ENCODE peak calls at places on chromosomes 7 and 10, in ten cellular contexts. One of them, this sample, is unnamed.

GRCh38 chr10:114638874-114639625 is 19.0 kb downstream of the ABLIM1 start:
- DNase-seq in amniotic stem cell: peak
- DNase-seq in iris pigment epithelial cell: peak
- DNase-seq in cardiac muscle cell: no peak
- DNase-seq in GM23338: no peak
- DNase-seq in GM19239: no peak
- DNase-seq in skeletal muscle cell: peak
- DNase-seq in NCI-H2029: no peak
- DNase-seq in right lobe of liver: no peak
- DNase-seq in Right ventricle myocardium superior: peak
- DNase-seq in this sample: peak

GRCh38 chr7:64183126-64183742 is 23.8 kb upstream of the ZNF735 start:
- DNase-seq in skeletal muscle cell: no peak
- DNase-seq in amniotic stem cell: no peak
- DNase-seq in Right ventricle myocardium superior: no peak
- DNase-seq in iris pigment epithelial cell: no peak
- DNase-seq in GM23338: peak
- DNase-seq in cardiac muscle cell: no peak
- DNase-seq in NCI-H2029: no peak
- DNase-seq in GM19239: no peak
- DNase-seq in right lobe of liver: no peak
- DNase-seq in this sample: no peak

GRCh38 chr7:140426130-140426529 is 22.3 kb downstream of the RAB19 start:
- DNase-seq in GM19239: no peak
- DNase-seq in right lobe of liver: no peak
- DNase-seq in cardiac muscle cell: no peak
- DNase-seq in amniotic stem cell: no peak
- DNase-seq in NCI-H2029: no peak
- DNase-seq in iris pigment epithelial cell: no peak
- DNase-seq in skeletal muscle cell: no peak
- DNase-seq in Right ventricle myocardium superior: no peak
- DNase-seq in GM23338: no peak
- DNase-seq in this sample: no peak

GRCh38 chr10:100829103-100829870 is 83.5 kb upstream of the SLF2 start:
- DNase-seq in cardiac muscle cell: no peak
- DNase-seq in GM19239: no peak
- DNase-seq in iris pigment epithelial cell: no peak
- DNase-seq in GM23338: peak
- DNase-seq in right lobe of liver: no peak
- DNase-seq in NCI-H2029: no peak
- DNase-seq in amniotic stem cell: no peak
- DNase-seq in Right ventricle myocardium superior: no peak
- DNase-seq in skeletal muscle cell: no peak
- DNase-seq in this sample: no peak

GRCh38 chr7:50696810-50697582 is 85.7 kb downstream of the GRB10 start:
- DNase-seq in amniotic stem cell: no peak
- DNase-seq in NCI-H2029: no peak
- DNase-seq in GM23338: peak
- DNase-seq in iris pigment epithelial cell: peak
- DNase-seq in Right ventricle myocardium superior: no peak
- DNase-seq in skeletal muscle cell: no peak
- DNase-seq in cardiac muscle cell: no peak
- DNase-seq in right lobe of liver: no peak
- DNase-seq in GM19239: no peak
- DNase-seq in this sample: peak

GRCh38 chr7:27611043-27611442 is 51.6 kb downstream of the HIBADH start:
- DNase-seq in cardiac muscle cell: no peak
- DNase-seq in NCI-H2029: peak
- DNase-seq in amniotic stem cell: no peak
- DNase-seq in GM19239: no peak
- DNase-seq in iris pigment epithelial cell: peak
- DNase-seq in Right ventricle myocardium superior: no peak
- DNase-seq in skeletal muscle cell: no peak
- DNase-seq in right lobe of liver: no peak
- DNase-seq in GM23338: no peak
- DNase-seq in this sample: peak

GRCh38 chr10:113305871-113306270 is 247.0 kb upstream of the HABP2 start:
- DNase-seq in right lobe of liver: no peak
- DNase-seq in skeletal muscle cell: peak
- DNase-seq in Right ventricle myocardium superior: no peak
- DNase-seq in amniotic stem cell: no peak
- DNase-seq in NCI-H2029: no peak
- DNase-seq in iris pigment epithelial cell: peak
- DNase-seq in GM19239: no peak
- DNase-seq in cardiac muscle cell: no peak
- DNase-seq in GM23338: no peak
- DNase-seq in this sample: no peak

GRCh38 chr10:12041766-12042408 is 722 bp downstream of the UPF2 start:
- DNase-seq in iris pigment epithelial cell: peak
- DNase-seq in Right ventricle myocardium superior: no peak
- DNase-seq in right lobe of liver: no peak
- DNase-seq in skeletal muscle cell: no peak
- DNase-seq in amniotic stem cell: no peak
- DNase-seq in cardiac muscle cell: peak
- DNase-seq in NCI-H2029: no peak
- DNase-seq in GM19239: no peak
- DNase-seq in GM23338: peak
- DNase-seq in this sample: peak

GRCh38 chr10:67506083-67506756 is 189.8 kb downstream of the CTNNA3 start:
- DNase-seq in skeletal muscle cell: no peak
- DNase-seq in NCI-H2029: no peak
- DNase-seq in cardiac muscle cell: no peak
- DNase-seq in right lobe of liver: no peak
- DNase-seq in amniotic stem cell: no peak
- DNase-seq in GM19239: no peak
- DNase-seq in iris pigment epithelial cell: no peak
- DNase-seq in GM23338: no peak
- DNase-seq in Right ventricle myocardium superior: no peak
- DNase-seq in this sample: no peak

GRCh38 chr10:25828475-25828874 is 105.6 kb upstream of the MYO3A start:
- DNase-seq in skeletal muscle cell: no peak
- DNase-seq in GM23338: peak
- DNase-seq in right lobe of liver: no peak
- DNase-seq in GM19239: no peak
- DNase-seq in iris pigment epithelial cell: no peak
- DNase-seq in NCI-H2029: no peak
- DNase-seq in cardiac muscle cell: no peak
- DNase-seq in amniotic stem cell: no peak
- DNase-seq in Right ventricle myocardium superior: no peak
- DNase-seq in this sample: no peak

GRCh38 chr10:74514322-74514721 is 312.1 kb upstream of the KAT6B start:
- DNase-seq in Right ventricle myocardium superior: no peak
- DNase-seq in cardiac muscle cell: no peak
- DNase-seq in NCI-H2029: no peak
- DNase-seq in amniotic stem cell: no peak
- DNase-seq in right lobe of liver: no peak
- DNase-seq in GM19239: no peak
- DNase-seq in iris pigment epithelial cell: no peak
- DNase-seq in GM23338: no peak
- DNase-seq in skeletal muscle cell: no peak
- DNase-seq in this sample: no peak

GRCh38 chr7:144830024-144830785 is 5.6 kb downstream of the TPK1 start:
- DNase-seq in GM19239: no peak
- DNase-seq in amniotic stem cell: no peak
- DNase-seq in skeletal muscle cell: no peak
- DNase-seq in iris pigment epithelial cell: no peak
- DNase-seq in GM23338: no peak
- DNase-seq in cardiac muscle cell: no peak
- DNase-seq in Right ventricle myocardium superior: no peak
- DNase-seq in NCI-H2029: no peak
- DNase-seq in right lobe of liver: no peak
- DNase-seq in this sample: peak

GRCh38 chr7:90211391-90212148 is at the start of gene STEAP2:
- DNase-seq in cardiac muscle cell: peak
- DNase-seq in GM19239: peak
- DNase-seq in GM23338: peak
- DNase-seq in amniotic stem cell: peak
- DNase-seq in iris pigment epithelial cell: peak
- DNase-seq in right lobe of liver: peak
- DNase-seq in Right ventricle myocardium superior: peak
- DNase-seq in skeletal muscle cell: peak
- DNase-seq in NCI-H2029: peak
- DNase-seq in this sample: peak

GRCh38 chr7:115910541-115911164 is 119.9 kb downstream of the TFEC start:
- DNase-seq in amniotic stem cell: no peak
- DNase-seq in skeletal muscle cell: no peak
- DNase-seq in right lobe of liver: no peak
- DNase-seq in GM19239: no peak
- DNase-seq in Right ventricle myocardium superior: no peak
- DNase-seq in cardiac muscle cell: peak
- DNase-seq in iris pigment epithelial cell: peak
- DNase-seq in NCI-H2029: no peak
- DNase-seq in GM23338: peak
- DNase-seq in this sample: peak

GRCh38 chr10:50393784-50394183 is 142.5 kb upstream of the ASAH2 start:
- DNase-seq in iris pigment epithelial cell: peak
- DNase-seq in cardiac muscle cell: no peak
- DNase-seq in Right ventricle myocardium superior: no peak
- DNase-seq in GM23338: no peak
- DNase-seq in amniotic stem cell: no peak
- DNase-seq in GM19239: no peak
- DNase-seq in NCI-H2029: no peak
- DNase-seq in right lobe of liver: no peak
- DNase-seq in skeletal muscle cell: no peak
- DNase-seq in this sample: peak

GRCh38 chr7:103866919-103867318 is 122.5 kb downstream of the RELN start:
- DNase-seq in Right ventricle myocardium superior: no peak
- DNase-seq in amniotic stem cell: no peak
- DNase-seq in GM19239: no peak
- DNase-seq in GM23338: no peak
- DNase-seq in skeletal muscle cell: no peak
- DNase-seq in right lobe of liver: no peak
- DNase-seq in NCI-H2029: peak
- DNase-seq in iris pigment epithelial cell: no peak
- DNase-seq in cardiac muscle cell: no peak
- DNase-seq in this sample: no peak

GRCh38 chr7:108167460-108167859 is 37.3 kb upstream of the LAMB4 start:
- DNase-seq in right lobe of liver: no peak
- DNase-seq in cardiac muscle cell: no peak
- DNase-seq in Right ventricle myocardium superior: no peak
- DNase-seq in NCI-H2029: peak
- DNase-seq in amniotic stem cell: no peak
- DNase-seq in iris pigment epithelial cell: peak
- DNase-seq in GM23338: no peak
- DNase-seq in GM19239: no peak
- DNase-seq in skeletal muscle cell: no peak
- DNase-seq in this sample: no peak

GRCh38 chr7:1898628-1899185 is 228.6 kb downstream of the ELFN1 start:
- DNase-seq in GM19239: no peak
- DNase-seq in iris pigment epithelial cell: no peak
- DNase-seq in GM23338: no peak
- DNase-seq in amniotic stem cell: no peak
- DNase-seq in cardiac muscle cell: no peak
- DNase-seq in skeletal muscle cell: no peak
- DNase-seq in NCI-H2029: no peak
- DNase-seq in Right ventricle myocardium superior: peak
- DNase-seq in right lobe of liver: no peak
- DNase-seq in this sample: no peak

GRCh38 chr10:112792487-112793196 is 157.4 kb upstream of the TCF7L2 start:
- DNase-seq in amniotic stem cell: no peak
- DNase-seq in cardiac muscle cell: no peak
- DNase-seq in NCI-H2029: no peak
- DNase-seq in iris pigment epithelial cell: peak
- DNase-seq in Right ventricle myocardium superior: peak
- DNase-seq in right lobe of liver: no peak
- DNase-seq in GM19239: no peak
- DNase-seq in skeletal muscle cell: peak
- DNase-seq in GM23338: no peak
- DNase-seq in this sample: no peak

GRCh38 chr7:96495751-96496216 is 173.9 kb upstream of the SLC25A13 start:
- DNase-seq in amniotic stem cell: no peak
- DNase-seq in cardiac muscle cell: no peak
- DNase-seq in iris pigment epithelial cell: no peak
- DNase-seq in GM23338: peak
- DNase-seq in skeletal muscle cell: no peak
- DNase-seq in Right ventricle myocardium superior: no peak
- DNase-seq in GM19239: no peak
- DNase-seq in right lobe of liver: no peak
- DNase-seq in NCI-H2029: peak
- DNase-seq in this sample: no peak

GRCh38 chr7:158812684-158813083 is 16.6 kb downstream of the ESYT2 start:
- DNase-seq in amniotic stem cell: no peak
- DNase-seq in cardiac muscle cell: no peak
- DNase-seq in right lobe of liver: no peak
- DNase-seq in Right ventricle myocardium superior: no peak
- DNase-seq in iris pigment epithelial cell: no peak
- DNase-seq in skeletal muscle cell: no peak
- DNase-seq in GM19239: no peak
- DNase-seq in GM23338: no peak
- DNase-seq in NCI-H2029: no peak
- DNase-seq in this sample: no peak

GRCh38 chr10:113175176-113175575 is 225.1 kb downstream of the TCF7L2 start:
- DNase-seq in NCI-H2029: no peak
- DNase-seq in amniotic stem cell: no peak
- DNase-seq in GM19239: no peak
- DNase-seq in skeletal muscle cell: no peak
- DNase-seq in iris pigment epithelial cell: no peak
- DNase-seq in GM23338: no peak
- DNase-seq in cardiac muscle cell: no peak
- DNase-seq in Right ventricle myocardium superior: no peak
- DNase-seq in right lobe of liver: no peak
- DNase-seq in this sample: no peak

GRCh38 chr7:23873306-23873705 is 163.3 kb downstream of the STK31 start:
- DNase-seq in skeletal muscle cell: no peak
- DNase-seq in GM19239: no peak
- DNase-seq in right lobe of liver: no peak
- DNase-seq in GM23338: no peak
- DNase-seq in NCI-H2029: no peak
- DNase-seq in amniotic stem cell: no peak
- DNase-seq in cardiac muscle cell: no peak
- DNase-seq in Right ventricle myocardium superior: no peak
- DNase-seq in iris pigment epithelial cell: no peak
- DNase-seq in this sample: no peak

GRCh38 chr10:98255146-98255877 is 12.7 kb downstream of the LOXL4 start:
- DNase-seq in GM23338: no peak
- DNase-seq in Right ventricle myocardium superior: no peak
- DNase-seq in iris pigment epithelial cell: no peak
- DNase-seq in NCI-H2029: no peak
- DNase-seq in cardiac muscle cell: no peak
- DNase-seq in right lobe of liver: no peak
- DNase-seq in skeletal muscle cell: no peak
- DNase-seq in amniotic stem cell: no peak
- DNase-seq in GM19239: no peak
- DNase-seq in this sample: no peak

This sample was measured in kidney tubule cell.